ENCODE peak calls at places on chromosome 19, in six cellular contexts. N, Y, V, M, E and X are unnamed samples.
A peak's percentile ranks its signal among the peaks of the same experiment; 100 is the strongest.

GRCh38 chr19:7488736-7489353 is at the start of gene PEX11G:
- DNase-seq in N (peak; percentile 91), Y (peak; percentile 96), V (peak; percentile 84), M (peak; percentile 82), E (peak; percentile 36), X (peak; percentile 51)

GRCh38 chr19:47247308-47247990 is 8.9 kb upstream of the CCDC9 start:
- DNase-seq in N (peak; percentile 84), Y (peak; percentile 88), V (peak; percentile 62), M (peak; percentile 76), E (peak; percentile 39), X (peak; percentile 7)

GRCh38 chr19:5655412-5655811 is 24.9 kb downstream of the MICOS13 start:
- DNase-seq in N (no peak), Y (no peak), V (no peak), M (no peak), E (no peak), X (no peak)

GRCh38 chr19:49417090-49417489 is 6.2 kb downstream of the PTH2 start:
- DNase-seq in N (no peak), Y (no peak), V (no peak), M (no peak), E (no peak), X (no peak)

GRCh38 chr19:14149509-14149994 is 13.2 kb upstream of the ASF1B start:
- DNase-seq in N (peak; percentile 26), Y (peak; percentile 90), V (peak; percentile 62), M (peak; percentile 43), E (no peak), X (no peak)

GRCh38 chr19:33005440-33005839 is 33.4 kb downstream of the FAAP24 start:
- DNase-seq in N (no peak), Y (no peak), V (no peak), M (no peak), E (no peak), X (no peak)

GRCh38 chr19:29815231-29815630 is 3.4 kb downstream of the CCNE1 start:
- DNase-seq in N (no peak), Y (no peak), V (no peak), M (no peak), E (no peak), X (no peak)

GRCh38 chr19:31347828-31348314 is 1.4 kb downstream of the TSHZ3 start:
- DNase-seq in N (no peak), Y (no peak), V (no peak), M (no peak), E (no peak), X (no peak)

GRCh38 chr19:10259162-10259905 is 7.3 kb downstream of the MRPL4 start:
- DNase-seq in N (peak; percentile 95), Y (peak; percentile 85), V (peak; percentile 73), M (peak; percentile 84), E (peak; percentile 65), X (no peak)

GRCh38 chr19:17304386-17305047 is 1.2 kb upstream of the MRPL34 start:
- DNase-seq in N (no peak), Y (peak; percentile 30), V (no peak), M (no peak), E (no peak), X (no peak)

GRCh38 chr19:12875086-12875485 is 6.2 kb downstream of the DNASE2 start:
- DNase-seq in N (no peak), Y (no peak), V (no peak), M (no peak), E (no peak), X (no peak)

GRCh38 chr19:15195381-15195964 is 5.3 kb downstream of the NOTCH3 start:
- DNase-seq in N (no peak), Y (peak; percentile 48), V (no peak), M (peak; percentile 89), E (no peak), X (no peak)

GRCh38 chr19:9075064-9075964 is 11.5 kb upstream of the OR1M1 start:
- DNase-seq in N (no peak), Y (peak; percentile 58), V (no peak), M (peak; percentile 80), E (peak; percentile 45), X (no peak)

GRCh38 chr19:43439183-43440063 is 24.7 kb downstream of the TEX101 start:
- DNase-seq in N (no peak), Y (no peak), V (peak; percentile 52), M (peak; percentile 55), E (no peak), X (no peak)